ENCODE peak calls at places on chromosomes 6 and 20, in six cellular contexts. Q, C, O, M, T and A are unnamed samples.

GRCh38 chr6:101883398-101883975 is 490.0 kb downstream of the GRIK2 start:
- DNase-seq in Q (no peak), C (no peak), O (peak), M (no peak), T (peak), A (peak)

GRCh38 chr6:168226095-168226781 is 93.3 kb downstream of the DACT2 start:
- DNase-seq in Q (no peak), C (no peak), O (no peak), M (no peak), T (no peak), A (peak)

GRCh38 chr20:47126374-47126705 is 230.2 kb downstream of the ZMYND8 start:
- DNase-seq in Q (no peak), C (no peak), O (peak), M (no peak), T (no peak), A (no peak)

GRCh38 chr20:49104365-49104648 is 58.2 kb downstream of the CSE1L start:
- DNase-seq in Q (no peak), C (no peak), O (no peak), M (no peak), T (no peak), A (no peak)

GRCh38 chr6:75830959-75831885 is 82.2 kb downstream of the MYO6 start:
- DNase-seq in Q (no peak), C (peak), O (peak), M (peak), T (peak), A (peak)

GRCh38 chr20:32436142-32436861 is 78.2 kb downstream of the ASXL1 start:
- DNase-seq in Q (no peak), C (no peak), O (no peak), M (no peak), T (no peak), A (no peak)

GRCh38 chr6:82045965-82046756 is 201.4 kb downstream of the IBTK start:
- DNase-seq in Q (no peak), C (peak), O (peak), M (no peak), T (peak), A (peak)

GRCh38 chr6:16236648-16237199 is 1.7 kb upstream of the GMPR start:
- DNase-seq in Q (no peak), C (peak), O (peak), M (no peak), T (peak), A (peak)

DNA sequence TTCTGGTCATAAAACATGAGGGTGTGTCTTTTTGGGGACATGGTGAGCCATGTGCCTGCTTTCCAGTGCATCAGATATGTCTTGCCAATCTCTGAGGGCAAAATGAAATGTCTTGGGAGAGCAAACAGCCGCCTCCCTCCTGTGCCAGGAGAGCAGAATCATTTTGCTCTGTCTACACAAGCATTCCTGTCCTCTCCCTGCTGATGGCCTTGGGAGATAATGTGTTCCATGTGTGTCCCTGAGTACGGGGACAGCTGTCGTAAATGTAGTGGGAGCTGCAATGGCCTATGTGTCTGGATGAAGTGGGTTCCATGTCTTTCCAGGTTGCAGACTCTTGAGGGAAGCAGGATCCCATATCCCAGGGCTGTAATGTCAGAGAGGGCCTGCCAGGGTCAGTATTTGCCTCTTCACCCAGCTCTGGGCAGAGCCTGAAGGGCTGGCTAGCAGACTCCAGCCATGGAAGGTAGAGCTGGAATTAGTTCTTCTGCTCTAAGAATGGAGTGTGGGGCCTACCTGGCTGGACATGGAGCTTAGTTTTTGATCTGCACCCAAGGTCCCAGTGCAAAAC is 40.4 kb downstream of the MAFB start:
- DNase-seq in Q (no peak), C (no peak), O (no peak), M (no peak), T (no peak), A (no peak)
- TF ChIP-seq CTCF in Q (no peak), C (no peak), O (no peak), M (no peak), T (no peak), A (no peak)

DNA sequence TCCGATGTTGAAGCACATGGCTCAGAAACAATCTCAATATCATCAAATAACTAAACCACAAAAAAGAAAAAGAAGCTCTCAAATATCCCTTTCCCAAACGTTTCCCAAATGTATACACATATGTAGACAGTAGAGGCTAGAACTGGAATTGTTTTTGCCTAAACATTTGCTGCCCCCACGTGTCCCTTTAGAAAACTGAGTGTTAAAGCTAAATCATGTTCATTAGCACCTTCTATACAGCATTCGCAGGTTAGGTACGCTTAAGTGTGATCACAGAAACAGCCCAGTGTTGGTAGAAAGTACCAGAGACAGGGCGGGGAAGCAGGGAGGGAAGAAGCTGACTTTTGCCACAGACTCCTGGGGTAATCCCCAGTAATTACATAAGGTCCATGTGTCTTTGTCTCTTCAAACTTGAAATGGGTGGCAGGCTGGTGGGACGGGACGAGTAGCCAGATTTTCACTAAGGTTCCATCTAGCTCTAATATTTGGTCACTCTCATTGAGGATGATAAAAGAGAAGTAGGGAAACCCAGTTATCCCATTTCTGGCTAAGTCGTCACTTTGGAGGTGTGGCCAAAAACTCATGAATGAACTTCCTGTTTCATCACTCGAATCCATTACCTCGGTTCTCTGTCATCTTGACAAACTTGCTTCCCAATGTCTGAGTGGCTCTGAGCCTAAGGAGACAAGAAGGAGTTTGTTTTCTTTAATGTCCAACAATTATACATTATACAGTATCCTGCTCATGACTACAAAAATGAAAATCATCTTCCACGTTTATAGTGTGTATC is 15.0 kb upstream of the TFAP2A start:
- DNase-seq in Q (no peak), C (no peak), O (peak), M (peak), T (peak), A (peak)
- TF ChIP-seq CTCF in Q (peak), C (peak), O (peak), M (peak), T (peak), A (peak)

GRCh38 chr6:52201493-52201892 is 15.3 kb downstream of the IL17A start:
- DNase-seq in Q (no peak), C (no peak), O (no peak), M (no peak), T (no peak), A (no peak)

GRCh38 chr6:52209672-52210626 is 23.8 kb downstream of the IL17A start:
- DNase-seq in Q (no peak), C (no peak), O (no peak), M (no peak), T (no peak), A (no peak)

GRCh38 chr6:52208612-52209011 is 22.4 kb downstream of the IL17A start:
- DNase-seq in Q (no peak), C (no peak), O (no peak), M (no peak), T (no peak), A (no peak)

DNA sequence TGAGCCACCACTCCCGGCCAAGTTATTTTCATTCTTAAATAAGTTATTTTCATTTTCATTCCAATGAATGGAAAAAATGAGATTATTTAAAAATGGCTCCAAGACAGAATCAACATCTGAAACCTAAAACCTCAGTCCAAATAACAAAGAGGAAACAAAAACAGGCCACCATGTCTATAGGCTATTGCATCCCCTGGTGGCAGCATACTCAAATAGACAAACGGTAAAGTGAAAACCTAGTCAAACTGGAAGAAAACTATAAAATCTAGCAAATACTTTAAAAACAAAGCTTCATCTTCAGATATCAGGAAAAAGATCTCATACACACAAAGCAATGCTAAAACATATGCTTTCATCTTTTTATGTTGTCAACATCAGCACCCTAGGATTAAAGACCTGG is 20.9 kb downstream of the IL17A start:
- DNase-seq in Q (no peak), C (no peak), O (no peak), M (no peak), T (no peak), A (no peak)
- TF ChIP-seq CTCF in Q (no peak), C (no peak), O (no peak), M (no peak), T (no peak), A (no peak)

GRCh38 chr6:19643713-19644112 is 193.5 kb upstream of the ID4 start:
- DNase-seq in Q (no peak), C (no peak), O (no peak), M (no peak), T (no peak), A (no peak)

GRCh38 chr6:19643287-19643686 is 193.9 kb upstream of the ID4 start:
- DNase-seq in Q (no peak), C (no peak), O (no peak), M (no peak), T (no peak), A (no peak)

GRCh38 chr6:19637010-19637409 is 200.2 kb upstream of the ID4 start:
- DNase-seq in Q (no peak), C (no peak), O (no peak), M (no peak), T (no peak), A (no peak)

GRCh38 chr6:19638931-19639330 is 198.2 kb upstream of the ID4 start:
- DNase-seq in Q (no peak), C (no peak), O (no peak), M (no peak), T (no peak), A (no peak)
- TF ChIP-seq CTCF in Q (no peak), C (no peak), O (no peak), M (no peak), T (no peak), A (no peak)